ENCODE peak calls at places on chromosomes 4 and X, in nine cellular contexts. Y is colonic mucosa, N is nucleus accumbens, V is NCI-H1417 treated with DMSO at 0.1 percent for 48 hours, O is mesendoderm, A is NCI-H1105, D is tibial artery, U is fibroblast of lung, T is NCI-H1436. W is an unnamed sample.

GRCh38 chrX:130173190-130173895 is 1.6 kb downstream of the RAB33A start:
- DNase-seq in O (no peak), U (peak; percentile 93), T (no peak), N (no peak), A (no peak), Y (peak; percentile 41), D (peak; percentile 83), V (no peak), W (no peak)

GRCh38 chr4:77120888-77121508 is 36.0 kb upstream of the CCNG2 start:
- DNase-seq in A (no peak), U (peak; percentile 2), O (peak; percentile 58), V (no peak), Y (no peak), D (no peak), N (no peak), T (no peak), W (peak; percentile 20)

GRCh38 chrX:65420154-65420553 is 114.4 kb downstream of the LAS1L start:
- DNase-seq in D (no peak), A (no peak), V (no peak), U (no peak), T (no peak), N (no peak), O (no peak), Y (no peak), W (no peak)

GRCh38 chrX:10932842-10933440 is 178.2 kb upstream of the HCCS start:
- DNase-seq in V (peak; percentile 13), Y (no peak), O (no peak), N (no peak), D (no peak), A (no peak), T (no peak), U (peak; percentile 60), W (no peak)

GRCh38 chr4:73701116-73701515 is 39.3 kb upstream of the CXCL8 start:
- DNase-seq in Y (no peak), V (no peak), T (no peak), O (no peak), U (peak; percentile 60), N (no peak), A (no peak), D (no peak), W (no peak)

GRCh38 chrX:119880076-119880475 is 8.4 kb downstream of the NDUFA1 start:
- DNase-seq in O (no peak), T (no peak), A (no peak), D (no peak), U (no peak), N (no peak), Y (no peak), V (no peak), W (no peak)

GRCh38 chr4:82429728-82430192 is 502 bp downstream of the HNRNPDL start:
- DNase-seq in D (no peak), O (peak; percentile 71), N (no peak), T (no peak), V (no peak), A (no peak), U (peak; percentile 48), Y (peak; percentile 68), W (no peak)

GRCh38 chr4:160316036-160316435 is 1213.2 kb downstream of the RAPGEF2 start:
- DNase-seq in Y (no peak), U (no peak), O (no peak), A (no peak), N (no peak), T (no peak), V (no peak), D (no peak), W (no peak)

GRCh38 chrX:143571521-143571920 is 54.2 kb upstream of the SPANXN3 start:
- DNase-seq in N (no peak), O (peak; percentile 32), V (no peak), A (no peak), D (no peak), Y (no peak), T (no peak), U (no peak), W (no peak)

GRCh38 chr4:89562715-89563114 is 255.1 kb upstream of the GPRIN3 start:
- DNase-seq in N (no peak), Y (no peak), A (no peak), O (no peak), V (no peak), T (no peak), D (no peak), U (peak; percentile 20), W (no peak)

GRCh38 chr4:95549246-95550138 is 719 bp upstream of the UNC5C start:
- DNase-seq in V (no peak), D (no peak), U (peak; percentile 68), N (no peak), A (no peak), Y (peak; percentile 50), O (peak; percentile 53), T (no peak), W (peak; percentile 31)

GRCh38 chrX:152908486-152908885 is 10.6 kb downstream of the ZNF185 start:
- DNase-seq in N (no peak), U (no peak), T (no peak), D (no peak), Y (no peak), O (no peak), A (no peak), V (no peak), W (no peak)

GRCh38 chrX:15854080-15854655 is 445 bp downstream of the AP1S2 start:
- DNase-seq in Y (peak; percentile 58), N (no peak), A (no peak), O (peak; percentile 51), U (peak; percentile 2), D (peak; percentile 69), V (no peak), T (no peak), W (peak; percentile 41)

GRCh38 chrX:48918644-48919340 is at the start of gene PIM2:
- DNase-seq in Y (peak; percentile 91), V (peak; percentile 75), U (peak; percentile 77), T (peak; percentile 88), O (peak; percentile 99), N (peak; percentile 51), A (peak; percentile 93), D (peak; percentile 95), W (peak; percentile 95)

GRCh38 chr4:85228264-85228663 is 246.7 kb upstream of the ARHGAP24 start:
- DNase-seq in Y (no peak), D (no peak), O (peak; percentile 16), V (no peak), U (no peak), T (no peak), N (no peak), A (no peak), W (no peak)

GRCh38 chr4:10587697-10588096 is 96.9 kb downstream of the CLNK start:
- DNase-seq in U (peak; percentile 22), Y (no peak), N (no peak), O (peak; percentile 81), D (no peak), A (no peak), V (no peak), T (no peak), W (no peak)

GRCh38 chrX:75155830-75156525 is at the start of gene ABCB7:
- DNase-seq in D (peak; percentile 68), O (peak; percentile 84), U (peak; percentile 83), V (peak; percentile 34), N (no peak), T (peak; percentile 78), A (peak; percentile 49), Y (peak; percentile 77), W (peak; percentile 53)

GRCh38 chr4:30443289-30443688 is 276.9 kb upstream of the PCDH7 start:
- DNase-seq in T (no peak), Y (no peak), O (peak; percentile 75), N (no peak), U (no peak), D (no peak), A (no peak), V (no peak), W (no peak)

GRCh38 chrX:19964017-19964710 is 26.7 kb downstream of the BCLAF3 start:
- DNase-seq in O (no peak), T (no peak), A (no peak), Y (no peak), V (no peak), D (no peak), U (no peak), N (no peak), W (no peak)

GRCh38 chrX:115036029-115036428 is 18.6 kb upstream of the IL13RA2 start:
- DNase-seq in D (no peak), V (no peak), U (no peak), Y (no peak), N (no peak), O (no peak), T (no peak), A (no peak), W (no peak)

GRCh38 chr4:128810331-128810870 is 901 bp downstream of the JADE1 start:
- DNase-seq in N (no peak), T (peak; percentile 43), O (peak; percentile 53), D (peak; percentile 70), V (no peak), U (peak; percentile 52), Y (peak; percentile 38), A (no peak), W (peak; percentile 68)

GRCh38 chr4:56743550-56743949 is 62.5 kb upstream of the HOPX start:
- DNase-seq in O (no peak), V (no peak), U (no peak), T (no peak), D (no peak), Y (peak; percentile 56), N (no peak), A (peak; percentile 23), W (no peak)

GRCh38 chr4:102778720-102779119 is 18.0 kb upstream of the MANBA start:
- DNase-seq in V (no peak), O (no peak), D (no peak), U (no peak), A (no peak), N (no peak), Y (peak; percentile 75), T (no peak), W (peak; percentile 59)

GRCh38 chr4:169314906-169315305 is 44.1 kb upstream of the SH3RF1 start:
- DNase-seq in N (no peak), T (peak; percentile 55), O (no peak), D (peak; percentile 73), Y (peak; percentile 97), U (peak; percentile 68), A (peak; percentile 66), V (peak; percentile 12), W (peak; percentile 95)

GRCh38 chr4:158996669-158997074 is 106.2 kb upstream of the RAPGEF2 start:
- DNase-seq in T (no peak), O (peak; percentile 66), A (no peak), V (no peak), Y (no peak), U (peak; percentile 95), D (no peak), N (no peak), W (peak; percentile 16)

GRCh38 chr4:121562833-121563232 is 133.9 kb downstream of the ANXA5 start:
- DNase-seq in D (no peak), A (no peak), U (no peak), N (no peak), O (no peak), T (no peak), Y (no peak), V (no peak), W (no peak)

GRCh38 chrX:19990519-19991349 is at the start of gene BCLAF3:
- DNase-seq in O (peak; percentile 89), A (peak; percentile 75), T (peak; percentile 71), U (peak; percentile 83), V (peak; percentile 63), N (peak; percentile 10), Y (peak; percentile 88), D (peak; percentile 92), W (peak; percentile 89)

GRCh38 chrX:138908577-138908976 is 197.1 kb upstream of the FGF13 start:
- DNase-seq in U (no peak), O (no peak), D (no peak), N (no peak), V (no peak), A (no peak), T (no peak), Y (no peak), W (no peak)

GRCh38 chr4:144355809-144356757 is 215.6 kb upstream of the GYPA start:
- DNase-seq in T (no peak), N (no peak), A (no peak), O (peak; percentile 90), V (no peak), Y (peak; percentile 23), U (peak; percentile 94), D (no peak), W (no peak)

GRCh38 chr4:107017681-107018321 is 18.3 kb downstream of the DKK2 start:
- DNase-seq in N (no peak), A (no peak), T (no peak), O (no peak), U (no peak), D (no peak), V (no peak), Y (no peak), W (no peak)

GRCh38 chr4:152935138-152935537 is 985 bp upstream of the FHDC1 start:
- DNase-seq in D (no peak), A (no peak), U (no peak), N (no peak), T (no peak), V (no peak), O (peak; percentile 92), Y (peak; percentile 82), W (peak; percentile 67)

W was measured in body of pancreas.